ENCODE peak calls at places on chromosomes 16 and 17, in nine cellular contexts. P is cardiac muscle cell, N is mammary epithelial cell, S is tibial nerve, D is heart right ventricle, L is fibroblast of lung, A is A549, J is A673, O is aorta. X is an unnamed sample.

GRCh38 chr16:27529962-27530361 is 19.8 kb downstream of the GTF3C1 start:
- DNase-seq in D (no peak), O (peak; percentile 33), A (no peak), P (no peak), L (peak; percentile 88), N (no peak), J (no peak), S (no peak), X (no peak)

GRCh38 chr17:74466111-74466784 is at the start of gene CD300A:
- DNase-seq in J (no peak), S (peak; percentile 30), L (no peak), D (peak; percentile 49), N (no peak), P (no peak), A (no peak), O (no peak), X (peak; percentile 15)

GRCh38 chr16:11672206-11673090 is 4.2 kb downstream of the SNN start:
- DNase-seq in O (peak; percentile 70), A (no peak), N (no peak), P (no peak), S (no peak), J (no peak), D (peak; percentile 27), L (no peak), X (no peak)

GRCh38 chr17:30389755-30390300 is 11.1 kb downstream of the CPD start:
- DNase-seq in L (no peak), D (no peak), A (no peak), O (no peak), P (no peak), J (no peak), N (no peak), S (no peak), X (no peak)

GRCh38 chr17:27402943-27403342 is 53.3 kb upstream of the KSR1 start:
- DNase-seq in O (no peak), L (no peak), P (no peak), A (no peak), J (no peak), N (no peak), D (no peak), S (no peak), X (no peak)

GRCh38 chr16:89357460-89357859 is 132.9 kb downstream of the ANKRD11 start:
- DNase-seq in P (peak; percentile 59), S (no peak), D (no peak), L (no peak), N (no peak), A (no peak), J (peak; percentile 28), O (peak; percentile 71), X (peak; percentile 61)

GRCh38 chr17:4492762-4493561 is 5.7 kb upstream of the SPNS2 start:
- DNase-seq in L (peak; percentile 20), N (peak; percentile 32), O (no peak), J (peak; percentile 54), S (no peak), D (no peak), A (peak; percentile 64), P (peak; percentile 86), X (peak; percentile 41)

GRCh38 chr16:65889533-65889966 is 476.9 kb upstream of the CDH5 start:
- DNase-seq in S (no peak), P (no peak), O (no peak), A (no peak), J (peak; percentile 13), N (peak; percentile 63), D (no peak), L (peak; percentile 44), X (no peak)

GRCh38 chr17:44105483-44105882 is 18.0 kb downstream of the HDAC5 start:
- DNase-seq in P (no peak), L (no peak), D (no peak), N (no peak), O (no peak), J (no peak), A (no peak), S (no peak), X (no peak)

GRCh38 chr16:47129755-47130435 is 13.8 kb downstream of the NETO2 start:
- DNase-seq in J (no peak), P (no peak), A (no peak), O (no peak), L (no peak), N (no peak), S (no peak), D (no peak), X (no peak)

DNA sequence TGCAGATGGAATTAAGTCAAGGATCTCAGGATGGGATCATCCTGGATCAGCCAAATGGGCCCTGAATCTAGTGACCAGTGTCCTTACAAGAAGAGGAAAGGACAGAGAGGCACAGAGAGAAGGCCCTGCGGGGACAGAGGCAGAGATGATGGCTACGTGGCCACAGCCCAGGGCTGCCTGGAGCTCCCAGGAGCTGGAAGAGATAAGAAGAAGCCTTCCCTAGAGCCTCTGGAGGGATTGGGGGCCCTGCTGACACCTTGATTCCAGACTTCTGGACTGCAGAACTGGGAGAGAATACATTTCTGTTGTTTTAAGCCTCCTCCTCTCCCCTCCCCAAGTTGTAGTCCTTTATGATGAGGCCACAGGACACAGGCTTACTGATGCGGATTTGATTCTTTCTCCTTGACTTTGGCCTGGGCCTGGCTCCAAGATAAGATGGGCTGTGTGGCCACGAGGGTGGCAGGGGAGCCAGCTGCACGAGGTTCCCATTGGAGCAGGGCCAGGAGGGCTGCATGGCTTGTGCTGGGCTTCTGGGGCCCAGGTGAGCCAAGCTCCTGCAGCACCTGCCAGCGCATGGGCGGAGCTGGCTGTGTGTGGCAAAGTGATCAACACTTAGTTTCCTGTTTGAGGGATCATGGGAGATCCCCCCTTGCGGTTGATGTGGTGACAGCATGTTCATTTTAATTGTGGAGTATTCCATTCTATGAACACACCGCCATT is 146.1 kb downstream of the IRF8 start:
- DNase-seq in A (no peak), L (no peak), S (no peak), N (no peak), P (no peak), J (no peak), D (no peak), O (no peak), X (no peak)
- H3K27ac ChIP-seq in A (no peak overlapping the region), L (no peak overlapping the region), S (no peak overlapping the region), N (no peak overlapping the region), P (no peak overlapping the region), J (no peak overlapping the region), D (no peak overlapping the region), O (no peak overlapping the region), X (no peak overlapping the region)

GRCh38 chr17:64218066-64218465 is 45.0 kb downstream of the TEX2 start:
- DNase-seq in O (no peak), J (no peak), S (no peak), D (no peak), N (no peak), A (no peak), P (no peak), L (no peak), X (no peak)

GRCh38 chr17:64216030-64216384 is 47.1 kb downstream of the TEX2 start:
- DNase-seq in J (no peak), L (peak; percentile 75), D (no peak), P (no peak), A (no peak), O (no peak), S (no peak), N (no peak), X (no peak)

GRCh38 chr17:64214950-64215349 is 48.1 kb downstream of the TEX2 start:
- DNase-seq in A (no peak), S (no peak), J (no peak), L (peak; percentile 30), O (no peak), P (no peak), D (no peak), N (no peak), X (no peak)

GRCh38 chr17:64217249-64217652 is 45.8 kb downstream of the TEX2 start:
- DNase-seq in O (no peak), L (peak; percentile 15), A (no peak), N (no peak), D (no peak), J (no peak), S (no peak), P (no peak), X (no peak)

GRCh38 chr17:64216385-64217248 is 46.4 kb downstream of the TEX2 start:
- DNase-seq in J (no peak), S (no peak), N (peak; percentile 40), P (no peak), O (no peak), A (no peak), L (peak; percentile 69), D (peak; percentile 50), X (no peak)
- H3K27ac ChIP-seq in J (no peak overlapping the region), S (peak overlapping the region; percentile 84), N (peak overlapping the region; percentile 20), P (peak overlapping the region; percentile 76), O (peak overlapping the region; percentile 97), A (no peak overlapping the region), L (peak overlapping the region; percentile 31), D (peak overlapping the region; percentile 72), X (peak overlapping the region; percentile 76)

GRCh38 chr17:57092779-57093178 is 7.7 kb downstream of the AKAP1 start:
- DNase-seq in S (no peak), N (no peak), L (no peak), J (no peak), A (no peak), P (no peak), O (no peak), D (no peak), X (peak; percentile 35)

GRCh38 chr17:57096472-57097198 is 11.6 kb downstream of the AKAP1 start:
- DNase-seq in L (no peak), A (no peak), S (no peak), D (no peak), J (no peak), N (no peak), O (no peak), P (no peak), X (no peak)

GRCh38 chr17:57102122-57102521 is 17.1 kb downstream of the AKAP1 start:
- DNase-seq in S (no peak), P (no peak), L (no peak), N (no peak), O (no peak), A (no peak), D (no peak), J (no peak), X (no peak)

GRCh38 chr17:57099165-57099564 is 14.1 kb downstream of the AKAP1 start:
- DNase-seq in O (no peak), P (peak; percentile 23), S (no peak), D (no peak), L (no peak), J (no peak), A (no peak), N (no peak), X (no peak)

DNA sequence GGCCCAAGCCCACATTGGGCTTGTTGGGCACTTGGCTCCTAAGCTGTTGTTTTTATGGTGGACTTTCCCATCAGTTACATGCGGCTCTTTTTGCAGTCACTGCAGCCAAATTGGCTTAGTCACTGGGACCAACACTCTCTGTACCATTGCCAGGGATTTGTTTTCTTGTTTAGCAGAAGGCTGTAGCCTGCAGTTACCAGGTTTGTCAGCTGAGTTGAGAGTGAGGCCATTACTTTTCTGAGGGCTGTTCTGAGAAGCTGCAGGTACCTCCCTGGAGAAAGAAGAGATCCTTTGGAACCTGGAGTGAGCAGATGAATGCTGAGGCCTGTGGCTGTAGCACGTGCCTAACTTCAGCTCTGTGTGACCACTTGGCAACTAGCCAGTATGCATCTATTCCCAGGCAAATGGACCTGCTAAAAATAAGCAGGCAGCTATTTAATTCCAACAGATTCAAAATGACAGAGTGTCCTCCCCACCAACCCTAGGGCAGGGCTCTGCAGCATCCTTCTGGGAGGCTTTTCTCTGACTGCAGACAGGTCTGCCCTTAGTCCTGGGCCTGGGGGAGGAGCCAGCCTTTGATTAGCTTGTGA is 12.9 kb downstream of the AKAP1 start:
- DNase-seq in D (no peak), L (peak; percentile 75), P (peak; percentile 77), O (no peak), A (no peak), N (peak; percentile 48), J (no peak), S (no peak), X (no peak)
- H3K27ac ChIP-seq in D (peak overlapping the region; percentile 88), L (no peak overlapping the region), P (peak overlapping the region; percentile 52), O (peak overlapping the region; percentile 99), A (no peak overlapping the region), N (no peak overlapping the region), J (no peak overlapping the region), S (peak overlapping the region; percentile 83), X (peak overlapping the region; percentile 71)

GRCh38 chr17:19409509-19409908 is 1.5 kb upstream of the RNF112 start:
- DNase-seq in S (no peak), P (no peak), N (peak; percentile 93), A (no peak), O (no peak), L (peak; percentile 90), J (peak; percentile 20), D (no peak), X (no peak)
- H3K27ac ChIP-seq in S (no peak overlapping the region), P (no peak overlapping the region), N (no peak overlapping the region), A (no peak overlapping the region), O (no peak overlapping the region), L (no peak overlapping the region), J (no peak overlapping the region), D (no peak overlapping the region), X (peak overlapping the region; percentile 61)

X was measured in caudate nucleus.